ENCODE peak calls at places on chromosomes 2 and 18, in eight cellular contexts. C is SK-N-SH; S is K562; D is HepG2; N is GM23248; Z is pancreas; W is CD8-positive, alpha-beta memory T cell; E is IMR-90. O is an unnamed sample. For H3K27me3 and H3K4me1, the result is how much of the 10 kb centered on the place peaks cover.

GRCh38 chr2:134838143-134838620 is at the start of gene ACMSD:
- DNase-seq in C (no peak), S (no peak), D (no peak), N (no peak), Z (no peak), W (no peak), E (no peak), O (no peak)

GRCh38 chr2:37794717-37795116 is 123.3 kb upstream of the CDC42EP3 start:
- DNase-seq in C (no peak), S (no peak), D (no peak), N (no peak), Z (no peak), W (no peak), E (peak), O (no peak)

GRCh38 chr2:16481342-16481741 is 184.3 kb downstream of the CYRIA start:
- DNase-seq in C (no peak), S (no peak), D (no peak), N (no peak), Z (no peak), W (no peak), E (no peak), O (no peak)

GRCh38 chr2:219099319-219099718 is 38.6 kb upstream of the IHH start:
- DNase-seq in C (no peak), S (no peak), D (no peak), N (peak), Z (no peak), W (no peak), E (peak), O (no peak)

GRCh38 chr2:193584522-193584938 is 1389.8 kb upstream of the TMEFF2 start:
- DNase-seq in C (peak), S (no peak), D (peak), N (peak), Z (no peak), W (no peak), E (peak), O (no peak)

GRCh38 chr2:141844232-141844631 is 286.6 kb downstream of the LRP1B start:
- DNase-seq in C (no peak), S (no peak), D (no peak), N (no peak), Z (no peak), W (no peak), E (no peak), O (no peak)

GRCh38 chr18:48615566-48616401 is 77.0 kb downstream of the CTIF start:
- DNase-seq in C (no peak), S (peak), D (no peak), N (no peak), Z (peak), W (no peak), E (no peak), O (no peak)

GRCh38 chr2:168480356-168480755 is 24.3 kb downstream of the CERS6 start:
- DNase-seq in C (no peak), S (no peak), D (no peak), N (peak), Z (no peak), W (no peak), E (no peak), O (no peak)

GRCh38 chr2:96685592-96686459 is 43.3 kb downstream of the FER1L5 start:
- DNase-seq in C (peak), S (peak), D (peak), N (no peak), Z (no peak), W (no peak), E (no peak), O (peak)

DNA sequence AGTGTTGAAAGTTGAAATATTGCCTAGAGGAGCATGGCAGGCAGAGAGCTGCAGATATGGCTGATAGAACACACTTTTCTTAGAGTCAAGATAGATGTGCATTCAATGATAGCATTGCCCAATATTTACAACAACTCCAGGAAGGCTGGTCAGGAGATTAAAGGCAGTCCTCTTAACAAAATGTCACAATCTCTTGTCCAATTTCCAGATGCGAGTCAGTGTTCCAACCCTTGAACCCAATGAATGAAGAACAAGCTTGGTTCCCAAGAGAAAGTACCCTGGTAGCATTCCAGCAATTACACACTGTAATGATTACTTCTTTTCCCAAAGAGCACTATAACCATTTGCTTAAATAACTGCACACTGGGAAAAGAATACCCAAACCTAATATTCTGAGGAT is 839.4 kb upstream of the VRK2 start:
- DNase-seq in C (no peak), S (no peak), D (no peak), N (no peak), Z (no peak), W (no peak), E (no peak), O (no peak)
- H3K27me3 ChIP-seq in C (under half), S (under half), D (under half), N (under half), Z (under half), W (under half), E (under half), O (under half)

GRCh38 chr2:55154525-55155030 is 77.5 kb downstream of the CLHC1 start:
- DNase-seq in C (no peak), S (no peak), D (no peak), N (no peak), Z (no peak), W (no peak), E (no peak), O (no peak)
- H3K4me1 ChIP-seq in C (under half), S (under half), D (under half), N (half or more), Z (under half), W (under half), E (half or more), O (half or more)

GRCh38 chr18:34491719-34492118 is 218.4 kb upstream of the DTNA start:
- DNase-seq in C (no peak), S (no peak), D (no peak), N (no peak), Z (no peak), W (no peak), E (no peak), O (no peak)

GRCh38 chr18:34492652-34493051 is 217.4 kb upstream of the DTNA start:
- DNase-seq in C (peak), S (no peak), D (peak), N (peak), Z (no peak), W (no peak), E (no peak), O (no peak)

GRCh38 chr18:34493566-34494358 is 216.3 kb upstream of the DTNA start:
- DNase-seq in C (peak), S (no peak), D (peak), N (peak), Z (peak), W (no peak), E (no peak), O (peak)

GRCh38 chr18:34494359-34494696 is 215.8 kb upstream of the DTNA start:
- DNase-seq in C (no peak), S (no peak), D (peak), N (no peak), Z (peak), W (no peak), E (no peak), O (peak)

GRCh38 chr18:34493099-34493544 is 217.0 kb upstream of the DTNA start:
- DNase-seq in C (peak), S (no peak), D (peak), N (peak), Z (peak), W (no peak), E (peak), O (peak)
- H3K4me3 ChIP-seq in C (peak), S (no peak), D (peak), N (peak), Z (peak), W (no peak), E (peak), O (peak)

GRCh38 chr2:110731064-110731463 is 1.3 kb upstream of the ACOXL start:
- DNase-seq in C (no peak), S (no peak), D (no peak), N (no peak), Z (no peak), W (no peak), E (no peak), O (no peak)

GRCh38 chr2:110735366-110735765 is 3.0 kb downstream of the ACOXL start:
- DNase-seq in C (no peak), S (no peak), D (no peak), N (no peak), Z (no peak), W (no peak), E (no peak), O (no peak)

GRCh38 chr2:110727923-110728322 is 4.5 kb upstream of the ACOXL start:
- DNase-seq in C (no peak), S (no peak), D (no peak), N (no peak), Z (no peak), W (no peak), E (no peak), O (no peak)

GRCh38 chr2:110729106-110729505 is 3.3 kb upstream of the ACOXL start:
- DNase-seq in C (no peak), S (peak), D (no peak), N (no peak), Z (no peak), W (no peak), E (no peak), O (no peak)

DNA sequence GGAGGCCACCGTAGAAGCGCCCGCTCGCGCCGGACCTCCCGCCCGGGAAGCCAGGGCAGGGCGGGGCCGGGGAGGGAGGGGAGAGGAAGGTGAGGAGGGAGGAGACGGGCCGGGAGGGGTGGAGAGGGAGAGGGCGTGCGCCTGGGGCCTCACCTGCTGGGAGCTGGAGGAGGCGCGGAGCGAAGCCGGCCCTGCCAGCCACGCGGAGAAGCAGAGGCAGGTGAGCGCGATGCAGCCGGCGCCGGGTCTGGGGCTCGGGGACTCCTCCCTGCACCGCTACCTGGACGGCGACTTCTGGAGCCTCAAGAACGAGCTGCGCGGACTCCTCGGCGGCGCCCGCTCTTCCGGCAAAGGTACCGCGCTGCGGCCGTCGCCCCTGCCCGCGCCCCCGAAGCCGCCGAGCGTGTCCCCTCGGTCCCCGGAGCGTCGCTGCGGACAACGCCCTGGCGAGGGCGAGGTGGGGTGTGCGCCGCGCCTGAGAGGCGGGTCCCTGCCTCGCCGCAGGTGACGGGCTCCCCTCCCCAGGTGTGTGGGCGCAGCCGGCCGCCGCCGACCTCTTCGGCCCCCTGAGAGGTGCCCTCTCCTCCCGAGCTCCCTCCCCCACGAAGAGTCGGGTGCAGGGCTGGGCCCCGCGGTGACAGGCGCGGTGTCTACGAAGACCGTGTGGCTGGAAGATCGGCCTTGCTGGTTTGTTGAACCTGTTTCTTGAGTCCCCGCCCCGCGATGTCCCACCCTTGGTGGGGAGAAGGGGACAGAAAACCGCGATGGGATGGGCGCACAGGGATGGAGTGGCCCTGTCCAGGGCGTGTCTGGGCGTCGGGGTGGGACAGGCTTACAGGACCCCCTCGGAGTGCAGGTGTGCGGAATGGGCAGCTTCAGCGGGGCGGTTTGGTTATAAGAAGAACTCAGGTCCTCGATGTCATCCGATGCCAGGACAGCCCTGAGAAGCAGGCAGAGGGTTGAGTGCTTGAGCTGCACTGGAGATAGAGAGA is at the start of gene ACOXL:
- DNase-seq in C (peak), S (peak), D (no peak), N (no peak), Z (peak), W (no peak), E (no peak), O (no peak)
- H3K27me3 ChIP-seq in C (half or more), S (under half), D (under half), N (half or more), Z (under half), W (under half), E (half or more), O (half or more)

GRCh38 chr18:8142131-8142711 is 467.0 kb upstream of the RAB12 start:
- DNase-seq in C (no peak), S (peak), D (no peak), N (peak), Z (no peak), W (no peak), E (peak), O (no peak)

GRCh38 chr18:8139127-8139591 is 470.1 kb upstream of the RAB12 start:
- DNase-seq in C (no peak), S (no peak), D (no peak), N (no peak), Z (no peak), W (no peak), E (no peak), O (peak)

GRCh38 chr18:8140841-8141501 is 468.3 kb upstream of the RAB12 start:
- DNase-seq in C (no peak), S (peak), D (no peak), N (peak), Z (no peak), W (no peak), E (peak), O (peak)

GRCh38 chr18:8142932-8143331 is 466.3 kb upstream of the RAB12 start:
- DNase-seq in C (peak), S (no peak), D (no peak), N (no peak), Z (no peak), W (no peak), E (no peak), O (no peak)

GRCh38 chr18:8139971-8140406 is 469.2 kb upstream of the RAB12 start:
- DNase-seq in C (no peak), S (no peak), D (no peak), N (no peak), Z (no peak), W (no peak), E (no peak), O (peak)
- H3K4me1 ChIP-seq in C (under half), S (under half), D (under half), N (under half), Z (under half), W (under half), E (under half), O (half or more)

DNA sequence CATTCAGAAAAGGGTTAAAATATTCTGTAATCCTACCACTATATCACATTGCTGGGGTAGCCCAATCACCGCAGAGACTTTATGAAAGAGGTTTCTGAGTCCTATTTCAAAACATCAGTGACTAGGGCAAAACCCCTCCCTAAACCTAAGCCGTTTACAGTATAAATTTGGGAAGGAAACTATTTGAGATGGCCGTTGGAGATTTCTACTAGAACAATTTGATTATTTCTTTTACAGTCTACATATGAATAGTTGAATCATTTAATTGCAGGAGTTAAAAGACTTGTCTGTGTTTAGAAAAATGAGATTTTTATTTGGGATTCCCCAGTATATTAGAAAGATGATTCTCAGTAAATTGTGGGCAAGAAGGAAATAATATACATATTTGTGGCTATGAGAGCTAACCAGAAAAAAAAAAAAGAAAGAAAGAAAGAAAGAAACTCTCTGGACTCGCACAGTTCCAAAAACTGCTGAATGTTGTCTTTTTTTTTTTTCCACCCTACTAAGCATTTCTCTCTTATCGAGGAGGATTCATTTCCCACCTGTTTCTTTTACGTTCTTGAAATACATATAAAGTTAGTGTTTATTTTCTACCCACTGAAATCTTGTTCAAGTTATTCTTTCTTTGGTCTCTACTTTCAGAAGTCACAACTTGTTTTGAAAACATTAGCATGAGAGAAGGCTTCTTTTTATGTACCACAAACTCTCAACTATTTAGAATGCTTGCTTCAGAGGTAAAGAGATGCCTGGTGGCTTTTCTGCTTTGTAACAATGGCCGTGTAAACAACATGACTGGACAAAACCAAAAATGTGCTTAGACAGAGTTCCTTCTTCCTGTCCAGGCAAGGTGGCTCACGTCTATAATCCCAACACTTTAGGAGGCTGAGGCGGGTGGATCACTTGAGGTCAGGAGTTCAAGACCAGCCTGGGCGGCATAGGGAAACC is 65.9 kb downstream of the BCL2 start:
- DNase-seq in C (no peak), S (no peak), D (no peak), N (peak), Z (no peak), W (no peak), E (peak), O (no peak)
- H3K4me3 ChIP-seq in C (no peak), S (no peak), D (no peak), N (no peak), Z (no peak), W (no peak), E (no peak), O (no peak)

DNA sequence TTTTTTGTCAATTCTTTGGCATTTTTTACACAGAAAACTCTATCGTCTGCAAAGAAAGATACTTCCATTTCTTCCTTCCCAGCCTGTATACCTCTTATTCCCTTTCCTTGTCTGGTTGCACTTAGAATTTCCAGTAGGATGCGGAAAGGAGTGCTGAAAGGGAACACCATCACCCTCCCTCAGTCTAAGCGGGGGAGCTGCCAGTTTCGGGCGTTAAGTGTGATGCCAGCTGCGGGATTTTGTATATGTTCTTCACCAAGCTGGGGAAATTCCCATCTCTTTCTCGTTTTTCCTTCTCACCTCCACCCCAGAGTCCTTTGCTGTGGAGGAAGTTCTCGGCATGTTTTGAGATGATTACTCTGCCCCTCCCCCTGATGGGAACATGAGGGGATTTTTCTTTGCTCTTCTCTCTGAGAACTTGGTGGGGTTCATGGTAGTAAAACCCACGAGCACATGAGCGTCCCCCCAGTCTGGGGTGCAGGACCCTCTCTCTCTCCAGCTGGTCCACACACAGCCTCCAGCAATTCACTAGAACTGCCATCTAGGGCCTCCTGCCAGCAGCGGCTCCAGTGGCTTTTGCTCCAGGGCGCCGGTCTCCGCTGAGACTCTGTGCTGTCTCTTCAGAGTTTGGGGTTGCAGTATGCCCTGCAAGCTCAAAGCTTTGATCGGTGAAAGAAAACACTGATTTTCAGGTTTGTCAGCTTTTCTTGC is 15.5 kb downstream of the AQP12A start:
- DNase-seq in C (no peak), S (no peak), D (no peak), N (no peak), Z (no peak), W (no peak), E (no peak), O (no peak)
- H3K27me3 ChIP-seq in C (under half), S (half or more), D (under half), N (half or more), Z (under half), W (under half), E (under half), O (half or more)

GRCh38 chr2:9288233-9288632 is 81.6 kb downstream of the ASAP2 start:
- DNase-seq in C (no peak), S (no peak), D (no peak), N (peak), Z (no peak), W (no peak), E (peak), O (no peak)

GRCh38 chr2:9286553-9287399 is 80.2 kb downstream of the ASAP2 start:
- DNase-seq in C (no peak), S (no peak), D (no peak), N (peak), Z (no peak), W (no peak), E (peak), O (no peak)

GRCh38 chr2:9285921-9286320 is 79.3 kb downstream of the ASAP2 start:
- DNase-seq in C (no peak), S (no peak), D (no peak), N (no peak), Z (no peak), W (no peak), E (no peak), O (no peak)

GRCh38 chr2:9288681-9289338 is 82.2 kb downstream of the ASAP2 start:
- DNase-seq in C (no peak), S (no peak), D (no peak), N (peak), Z (no peak), W (no peak), E (peak), O (no peak)

DNA sequence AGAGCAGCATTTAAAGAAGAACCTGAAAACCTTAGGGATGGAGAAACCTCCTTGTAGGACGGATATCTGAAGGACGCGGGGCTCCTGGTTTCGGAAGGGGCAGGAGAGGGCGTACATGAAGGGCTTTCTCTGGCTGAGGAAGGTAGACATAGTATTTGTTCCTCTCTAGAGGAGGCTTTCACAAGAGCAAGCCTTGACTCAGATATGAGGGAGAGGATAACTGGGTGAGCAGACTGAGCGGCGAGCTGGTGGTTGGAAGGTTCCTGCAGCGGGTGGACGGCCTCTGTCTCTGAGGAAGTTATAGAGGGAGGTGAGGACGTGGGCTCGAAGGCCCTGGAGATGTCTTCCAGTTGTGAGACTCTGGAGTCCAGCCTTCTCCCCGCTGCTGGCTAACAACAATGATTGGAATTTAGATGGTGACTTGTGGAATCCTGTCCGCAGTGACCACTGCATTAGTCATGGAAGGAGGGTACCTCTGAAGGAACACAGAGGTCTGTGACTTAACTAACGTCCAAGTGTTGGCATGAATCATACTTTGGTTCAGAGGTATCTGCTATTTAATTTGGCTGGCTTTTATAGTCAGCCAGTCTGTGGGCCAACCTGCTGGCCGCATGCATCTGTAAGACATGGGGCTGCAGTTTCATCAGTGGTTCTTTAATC is 80.9 kb downstream of the ASAP2 start:
- DNase-seq in C (no peak), S (no peak), D (peak), N (peak), Z (no peak), W (no peak), E (peak), O (no peak)
- H3K4me1 ChIP-seq in C (under half), S (under half), D (under half), N (under half), Z (under half), W (under half), E (under half), O (under half)

O was measured in left ventricle myocardium inferior.